ENCODE peak calls at places on chromosomes 16 and 17, in ten cellular contexts. H is kidney epithelial cell; D is CD8-positive, alpha-beta T cell; Q is upper lobe of right lung; C is AG10803; L is heart left ventricle; R is AG09309; V is neural progenitor cell; F is colonic mucosa; Y is AG04450. B is an unnamed sample.

GRCh38 chr16:67537636-67538591 is 9.3 kb downstream of the RIPOR1 start:
- DNase-seq in H (no peak), D (peak), Q (peak), C (no peak), L (peak), R (no peak), V (peak), F (peak), Y (no peak), B (peak)

GRCh38 chr16:14015017-14015416 is 56.1 kb upstream of the MRTFB start:
- DNase-seq in H (no peak), D (no peak), Q (no peak), C (peak), L (no peak), R (no peak), V (no peak), F (no peak), Y (no peak), B (no peak)

GRCh38 chr16:89044394-89045180 is 49.1 kb upstream of the ACSF3 start:
- DNase-seq in H (no peak), D (no peak), Q (peak), C (no peak), L (peak), R (no peak), V (no peak), F (no peak), Y (no peak), B (no peak)

GRCh38 chr17:82752371-82753200 is 721 bp downstream of the TBCD start:
- DNase-seq in H (no peak), D (no peak), Q (peak), C (no peak), L (peak), R (no peak), V (peak), F (peak), Y (no peak), B (peak)

GRCh38 chr16:47490471-47490870 is 29.3 kb downstream of the PHKB start:
- DNase-seq in H (no peak), D (no peak), Q (no peak), C (no peak), L (no peak), R (no peak), V (no peak), F (no peak), Y (no peak), B (no peak)

GRCh38 chr17:41835214-41835799 is 725 bp downstream of the NT5C3B start:
- DNase-seq in H (no peak), D (no peak), Q (no peak), C (no peak), L (no peak), R (no peak), V (peak), F (no peak), Y (no peak), B (peak)

GRCh38 chr16:3127745-3128144 is 7.1 kb upstream of the ZNF213 start:
- DNase-seq in H (no peak), D (no peak), Q (no peak), C (no peak), L (no peak), R (no peak), V (peak), F (no peak), Y (no peak), B (no peak)

GRCh38 chr17:59859444-59860025 is 33.2 kb downstream of the TUBD1 start:
- DNase-seq in H (no peak), D (no peak), Q (no peak), C (peak), L (no peak), R (peak), V (no peak), F (no peak), Y (no peak), B (peak)

GRCh38 chr16:90018297-90019200 is 707 bp downstream of the DBNDD1 start:
- DNase-seq in H (no peak), D (no peak), Q (no peak), C (no peak), L (no peak), R (no peak), V (peak), F (no peak), Y (no peak), B (peak)

GRCh38 chr17:82973456-82974135 is 105.8 kb upstream of the METRNL start:
- DNase-seq in H (no peak), D (no peak), Q (peak), C (no peak), L (no peak), R (no peak), V (no peak), F (no peak), Y (no peak), B (no peak)

GRCh38 chr17:50638851-50639767 is 4.4 kb downstream of the ABCC3 start:
- DNase-seq in H (peak), D (no peak), Q (peak), C (peak), L (peak), R (peak), V (no peak), F (peak), Y (peak), B (peak)

GRCh38 chr16:2487903-2488531 is 13.1 kb downstream of the TBC1D24 start:
- DNase-seq in H (no peak), D (no peak), Q (no peak), C (no peak), L (peak), R (no peak), V (no peak), F (no peak), Y (no peak), B (no peak)

GRCh38 chr17:51144266-51145022 is 8.9 kb upstream of the NME1 start:
- DNase-seq in H (no peak), D (no peak), Q (no peak), C (no peak), L (no peak), R (no peak), V (no peak), F (no peak), Y (no peak), B (no peak)

GRCh38 chr16:49491736-49492089 is 118.1 kb downstream of the C16orf78 start:
- DNase-seq in H (no peak), D (no peak), Q (peak), C (no peak), L (peak), R (no peak), V (peak), F (no peak), Y (no peak), B (no peak)

GRCh38 chr16:31696968-31697743 is 169.5 kb downstream of the AHSP start:
- DNase-seq in H (no peak), D (no peak), Q (no peak), C (peak), L (no peak), R (peak), V (peak), F (no peak), Y (no peak), B (peak)

GRCh38 chr16:84467256-84467655 is 37.2 kb downstream of the MEAK7 start:
- DNase-seq in H (no peak), D (no peak), Q (peak), C (no peak), L (no peak), R (no peak), V (no peak), F (no peak), Y (no peak), B (no peak)

GRCh38 chr17:50055426-50056216 is at the start of gene ITGA3:
- DNase-seq in H (peak), D (peak), Q (peak), C (peak), L (peak), R (peak), V (peak), F (peak), Y (no peak), B (peak)

GRCh38 chr17:78374631-78375274 is 3.7 kb upstream of the PGS1 start:
- DNase-seq in H (no peak), D (no peak), Q (no peak), C (peak), L (no peak), R (no peak), V (peak), F (no peak), Y (no peak), B (peak)

GRCh38 chr17:43832168-43832975 is 574 bp downstream of the MPP3 start:
- DNase-seq in H (peak), D (no peak), Q (peak), C (peak), L (peak), R (no peak), V (peak), F (peak), Y (peak), B (peak)

GRCh38 chr17:66843606-66844005 is 8.7 kb downstream of the CACNG5 start:
- DNase-seq in H (no peak), D (no peak), Q (no peak), C (no peak), L (no peak), R (no peak), V (no peak), F (no peak), Y (no peak), B (no peak)

GRCh38 chr16:84922351-84923135 is 88.8 kb downstream of the ZDHHC7 start:
- DNase-seq in H (no peak), D (no peak), Q (peak), C (peak), L (peak), R (no peak), V (peak), F (peak), Y (no peak), B (no peak)

GRCh38 chr17:9443811-9444210 is 131.8 kb downstream of the STX8 start:
- DNase-seq in H (no peak), D (no peak), Q (no peak), C (no peak), L (no peak), R (no peak), V (no peak), F (no peak), Y (no peak), B (no peak)

GRCh38 chr17:63290784-63291183 is 155.3 kb downstream of the CYB561 start:
- DNase-seq in H (no peak), D (no peak), Q (no peak), C (no peak), L (no peak), R (no peak), V (no peak), F (no peak), Y (no peak), B (no peak)

GRCh38 chr17:77304746-77305473 is 164.1 kb downstream of the SEC14L1 start:
- DNase-seq in H (no peak), D (no peak), Q (no peak), C (no peak), L (no peak), R (no peak), V (no peak), F (peak), Y (no peak), B (no peak)

GRCh38 chr16:77359065-77359502 is 75.8 kb downstream of the ADAMTS18 start:
- DNase-seq in H (peak), D (no peak), Q (no peak), C (peak), L (no peak), R (no peak), V (peak), F (no peak), Y (no peak), B (peak)

GRCh38 chr17:40063915-40064531 is 1.3 kb downstream of the THRA start:
- DNase-seq in H (no peak), D (no peak), Q (peak), C (no peak), L (peak), R (no peak), V (no peak), F (peak), Y (no peak), B (no peak)

GRCh38 chr16:3283525-3284447 is 495 bp downstream of the ZNF263 start:
- DNase-seq in H (no peak), D (no peak), Q (no peak), C (no peak), L (peak), R (no peak), V (no peak), F (no peak), Y (no peak), B (no peak)

GRCh38 chr17:46831573-46832305 is 13.2 kb upstream of the WNT3 start:
- DNase-seq in H (no peak), D (no peak), Q (no peak), C (no peak), L (no peak), R (no peak), V (no peak), F (no peak), Y (no peak), B (no peak)

GRCh38 chr16:65782537-65783290 is 583.8 kb upstream of the CDH5 start:
- DNase-seq in H (no peak), D (no peak), Q (no peak), C (peak), L (no peak), R (peak), V (no peak), F (no peak), Y (no peak), B (peak)

GRCh38 chr17:80082403-80083135 is 18.8 kb upstream of the GAA start:
- DNase-seq in H (no peak), D (peak), Q (no peak), C (peak), L (peak), R (peak), V (peak), F (peak), Y (peak), B (peak)

DNA sequence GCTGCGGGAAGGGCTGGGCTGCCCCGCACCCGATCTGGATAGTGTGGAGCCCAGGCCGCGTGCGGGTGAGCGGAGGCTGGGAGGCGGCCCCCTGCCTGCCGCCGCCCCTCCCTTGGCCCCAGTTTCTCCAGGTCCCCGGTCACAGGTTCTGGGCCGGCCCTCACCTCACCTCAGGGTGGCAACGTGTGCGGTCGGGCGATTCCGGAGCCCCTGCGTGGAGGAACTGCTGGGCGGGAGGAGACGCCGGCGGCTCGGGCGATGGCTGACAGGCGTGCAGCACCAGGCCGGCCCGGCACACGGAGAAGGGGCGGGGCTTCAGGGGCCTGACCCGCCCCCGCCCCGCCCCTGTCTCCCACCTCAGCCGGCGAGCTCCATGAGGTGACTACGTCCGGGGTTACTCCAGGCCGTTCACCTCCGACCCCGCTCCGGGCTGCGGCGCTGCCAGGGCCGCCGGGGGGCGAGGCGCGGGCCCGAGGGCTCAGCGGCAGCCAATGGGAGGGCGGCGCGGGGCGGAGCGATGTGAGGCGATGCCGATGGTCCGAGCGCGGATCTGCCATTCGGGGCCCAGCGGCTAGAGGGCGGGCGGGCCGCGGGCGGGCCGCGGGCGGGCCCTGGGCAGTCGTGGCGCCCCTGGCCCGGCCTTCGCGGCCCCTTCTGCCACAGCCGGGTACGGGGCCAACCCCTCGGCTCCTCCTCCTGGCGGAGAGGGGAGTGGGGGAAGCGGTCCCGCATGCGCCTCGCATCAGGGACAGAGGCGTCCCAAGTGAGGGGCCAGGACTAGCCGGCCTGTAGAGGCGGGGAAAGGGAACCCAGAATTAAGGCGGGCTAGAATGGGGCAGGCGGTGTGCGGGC is 16.7 kb upstream of the C17orf78 start:
- DNase-seq in H (peak), D (peak), Q (peak), C (peak), L (peak), R (no peak), V (peak), F (peak), Y (peak), B (peak)
- TF ChIP-seq CTCF in H (no peak), D (no peak), Q (peak), C (no peak), L (peak), R (no peak), V (peak), F (peak), Y (peak), B (no peak)

GRCh38 chr17:81713556-81714411 is 1.7 kb downstream of the SLC25A10 start:
- DNase-seq in H (no peak), D (no peak), Q (no peak), C (no peak), L (no peak), R (no peak), V (peak), F (peak), Y (no peak), B (no peak)
- H3K4me3 ChIP-seq in H (peak), D (no peak), Q (no peak), C (no peak), L (no peak), R (no peak), V (peak), F (peak), Y (peak), B (peak)

DNA sequence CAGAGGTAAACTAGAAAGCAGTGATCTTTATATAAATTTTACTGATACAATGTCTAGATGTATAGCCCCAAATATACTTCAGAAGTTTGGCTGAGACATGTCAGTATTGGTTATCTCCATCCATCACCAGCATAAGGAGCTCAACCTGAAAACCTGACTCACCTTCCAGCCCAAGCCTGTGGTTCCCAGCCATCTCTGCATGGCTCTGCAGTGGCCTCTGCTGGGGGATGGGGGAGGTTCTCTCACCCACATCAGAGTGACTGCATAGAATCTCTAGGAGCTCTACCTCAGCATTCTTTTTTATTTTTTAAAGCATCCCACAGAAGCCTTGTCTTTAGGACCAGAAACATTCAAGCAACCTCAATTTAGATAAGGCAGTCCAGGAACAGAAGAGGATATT is 27.3 kb downstream of the USP7 start:
- DNase-seq in H (peak), D (peak), Q (no peak), C (no peak), L (no peak), R (no peak), V (peak), F (no peak), Y (no peak), B (peak)
- TF ChIP-seq CTCF in H (peak), D (peak), Q (peak), C (peak), L (peak), R (peak), V (peak), F (peak), Y (peak), B (peak)

GRCh38 chr16:4625617-4626159 is 1.1 kb downstream of the MGRN1 start:
- DNase-seq in H (no peak), D (no peak), Q (no peak), C (peak), L (no peak), R (no peak), V (peak), F (no peak), Y (no peak), B (no peak)

GRCh38 chr16:4623593-4623992 is 1.0 kb upstream of the MGRN1 start:
- DNase-seq in H (no peak), D (no peak), Q (no peak), C (no peak), L (no peak), R (no peak), V (no peak), F (no peak), Y (no peak), B (no peak)

GRCh38 chr16:4624827-4625616 is 396 bp downstream of the MGRN1 start:
- DNase-seq in H (no peak), D (peak), Q (peak), C (peak), L (peak), R (no peak), V (peak), F (peak), Y (peak), B (no peak)

GRCh38 chr16:4624015-4624826 is at the start of gene MGRN1:
- DNase-seq in H (peak), D (peak), Q (peak), C (peak), L (peak), R (peak), V (peak), F (peak), Y (peak), B (peak)

DNA sequence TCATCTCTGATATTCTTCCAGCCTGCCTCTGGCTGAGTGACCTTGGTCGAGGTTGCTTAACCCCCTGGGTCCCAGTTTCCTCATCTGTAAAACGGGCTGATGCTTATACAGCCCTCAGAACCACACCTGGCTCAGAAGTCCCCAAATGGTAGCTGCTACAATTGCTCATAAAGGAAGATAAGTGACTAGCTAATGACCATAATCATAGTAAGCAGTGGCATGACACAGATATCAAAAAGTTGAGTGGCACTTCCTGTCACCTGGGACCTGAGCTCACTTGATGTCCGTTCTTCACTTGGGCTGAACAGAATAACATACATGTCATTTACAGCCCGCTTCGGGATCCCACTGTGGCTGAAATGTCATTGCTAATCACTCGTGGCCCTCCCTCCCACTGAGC is 1.8 kb downstream of the MGRN1 start:
- DNase-seq in H (no peak), D (no peak), Q (no peak), C (no peak), L (no peak), R (no peak), V (peak), F (no peak), Y (no peak), B (no peak)
- H3K4me3 ChIP-seq in H (no peak), D (no peak), Q (peak), C (peak), L (peak), R (peak), V (no peak), F (peak), Y (peak), B (peak)

DNA sequence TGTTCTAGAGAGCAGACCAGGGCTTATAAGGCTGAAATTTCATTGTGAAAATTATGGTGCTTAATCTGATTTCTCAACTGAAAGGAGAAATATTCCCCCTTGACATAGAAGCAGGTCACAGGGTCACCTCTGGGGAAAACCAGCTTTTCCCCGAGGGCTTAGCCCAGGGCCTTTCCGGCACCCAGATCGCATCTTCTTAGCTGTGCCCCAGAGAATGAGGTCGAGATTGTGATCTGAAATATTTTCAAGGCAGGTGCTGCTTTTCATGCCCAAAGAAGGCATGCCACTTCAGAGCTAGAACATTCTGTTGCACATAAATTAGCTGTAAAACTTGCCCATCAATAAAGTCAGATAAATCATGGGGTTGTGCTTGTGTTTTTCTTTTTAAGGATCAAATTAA is 25.4 kb upstream of the ARHGAP17 start:
- DNase-seq in H (no peak), D (no peak), Q (no peak), C (no peak), L (no peak), R (no peak), V (no peak), F (no peak), Y (no peak), B (no peak)
- TF ChIP-seq CTCF in H (no peak), D (no peak), Q (no peak), C (no peak), L (no peak), R (no peak), V (no peak), F (no peak), Y (no peak), B (no peak)

DNA sequence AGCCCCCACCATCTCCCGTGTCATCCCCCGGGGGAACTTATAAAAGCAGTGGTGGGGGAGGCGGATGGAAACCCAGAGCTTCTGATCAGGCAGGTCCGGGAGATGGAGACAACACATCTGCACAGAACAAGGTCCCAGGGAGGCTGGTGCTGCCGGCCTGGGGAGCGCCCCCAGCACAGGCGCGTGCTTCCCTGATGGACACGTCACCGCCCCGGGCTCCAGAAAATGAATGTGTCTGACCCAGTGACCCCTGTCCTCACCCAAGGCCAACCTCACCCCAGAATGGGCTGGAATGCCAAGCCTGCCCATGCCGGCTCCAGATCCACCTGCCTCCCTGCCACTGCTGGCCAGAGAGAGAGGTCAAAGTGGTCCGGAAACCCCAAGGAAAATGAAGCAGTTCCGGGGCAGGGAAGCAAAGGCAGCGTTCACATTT is 12.5 kb downstream of the SLC7A5 start:
- DNase-seq in H (no peak), D (no peak), Q (no peak), C (no peak), L (no peak), R (no peak), V (no peak), F (no peak), Y (no peak), B (no peak)
- H3K4me3 ChIP-seq in H (no peak), D (no peak), Q (peak), C (no peak), L (no peak), R (no peak), V (no peak), F (no peak), Y (no peak), B (no peak)

GRCh38 chr17:55825213-55825612 is 74.4 kb downstream of the PCTP start:
- DNase-seq in H (no peak), D (no peak), Q (no peak), C (no peak), L (no peak), R (no peak), V (peak), F (no peak), Y (no peak), B (peak)
- TF ChIP-seq CTCF in H (peak), D (no peak), Q (peak), C (no peak), L (no peak), R (peak), V (peak), F (no peak), Y (no peak), B (no peak)